ENCODE peak calls at places on chromosomes 16 and 17, in five cellular contexts. K, X, N, I and G are unnamed samples.

GRCh38 chr17:50256826-50257573 is 17.3 kb upstream of the TMEM92 start:
- DNase-seq in I (no peak), N (peak; percentile 29), X (no peak), K (no peak), G (no peak)

GRCh38 chr16:71352963-71353460 is 5.5 kb upstream of the CALB2 start:
- DNase-seq in K (no peak), X (no peak), I (no peak), N (no peak), G (no peak)

GRCh38 chr17:42224651-42225050 is 30.4 kb upstream of the GHDC start:
- DNase-seq in I (no peak), K (no peak), X (no peak), N (no peak), G (no peak)

GRCh38 chr16:88287219-88287618 is 95.5 kb upstream of the ZNF469 start:
- DNase-seq in X (peak; percentile 63), N (no peak), K (no peak), I (no peak), G (no peak)

GRCh38 chr16:19601083-19601976 is 45.8 kb downstream of the VPS35L start:
- DNase-seq in I (peak; percentile 36), X (peak; percentile 36), N (no peak), K (no peak), G (no peak)

GRCh38 chr16:80197790-80198201 is 343.0 kb upstream of the DYNLRB2 start:
- DNase-seq in I (peak; percentile 93), X (no peak), K (no peak), N (no peak), G (no peak)

GRCh38 chr17:27376637-27377547 is 79.4 kb upstream of the KSR1 start:
- DNase-seq in I (peak; percentile 44), K (no peak), X (peak; percentile 23), N (no peak), G (no peak)

GRCh38 chr17:42050360-42051012 is at the start of gene C17orf113:
- DNase-seq in K (no peak), I (no peak), N (peak; percentile 78), X (no peak), G (no peak)

GRCh38 chr16:2374644-2375043 is 34.1 kb upstream of the ABCA3 start:
- DNase-seq in X (no peak), K (no peak), I (no peak), N (no peak), G (no peak)

GRCh38 chr16:88453621-88454314 is 688 bp downstream of the ZFPM1 start:
- DNase-seq in X (no peak), I (no peak), K (no peak), N (peak; percentile 63), G (no peak)

GRCh38 chr16:85511938-85512551 is 101.1 kb upstream of the GSE1 start:
- DNase-seq in X (no peak), K (no peak), I (no peak), N (no peak), G (no peak)

GRCh38 chr16:2822158-2822495 is 5.1 kb downstream of the PRSS21 start:
- DNase-seq in X (no peak), N (no peak), I (no peak), K (no peak), G (no peak)

GRCh38 chr16:46885960-46886763 is 2.0 kb downstream of the GPT2 start:
- DNase-seq in N (no peak), K (no peak), I (peak; percentile 81), X (no peak), G (peak; percentile 28)

GRCh38 chr17:68246271-68247028 is 1.4 kb upstream of the AMZ2 start:
- DNase-seq in N (no peak), I (no peak), X (no peak), K (peak; percentile 22), G (no peak)

GRCh38 chr17:63972796-63973195 is at the start of gene SCN4A:
- DNase-seq in I (no peak), X (no peak), K (no peak), N (no peak), G (no peak)

GRCh38 chr16:4273858-4274291 is 1.1 kb upstream of the TFAP4 start:
- DNase-seq in N (peak; percentile 70), X (peak; percentile 51), I (peak; percentile 22), K (peak; percentile 47), G (no peak)

GRCh38 chr17:35778641-35779196 is 16.7 kb downstream of the MMP28 start:
- DNase-seq in I (no peak), N (no peak), K (no peak), X (no peak), G (no peak)
- H3K27ac ChIP-seq in I (peak overlapping the region; percentile 22), N (no peak overlapping the region), K (no peak overlapping the region), X (no peak overlapping the region), G (no peak overlapping the region)

GRCh38 chr17:65434251-65434650 is 127.2 kb downstream of the AXIN2 start:
- DNase-seq in K (no peak), X (no peak), I (no peak), N (no peak), G (no peak)
- H3K27ac ChIP-seq in K (no peak overlapping the region), X (peak overlapping the region; percentile 67), I (no peak overlapping the region), N (no peak overlapping the region), G (no peak overlapping the region)

DNA sequence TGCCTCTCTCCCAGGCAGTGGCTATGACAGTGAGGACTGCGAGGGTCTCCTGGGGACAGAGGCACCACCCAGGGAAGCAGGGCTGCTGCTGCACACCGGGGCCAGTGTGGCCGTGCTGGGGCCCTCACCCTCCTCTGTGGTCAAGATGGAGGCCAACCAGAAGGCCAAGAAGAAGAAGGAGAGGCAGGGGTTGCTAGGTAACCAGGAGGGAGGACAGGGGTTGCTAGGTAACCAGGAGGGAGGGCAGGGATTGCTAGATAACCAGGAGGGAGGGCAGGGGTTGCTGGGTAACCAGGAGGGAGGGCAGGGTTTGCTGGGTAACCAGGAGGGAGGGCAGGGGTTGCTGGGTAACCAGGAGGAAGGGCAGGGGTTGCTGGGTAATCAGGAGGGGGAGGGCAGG is 55.2 kb downstream of the ACTG1 start:
- DNase-seq in K (no peak), N (no peak), X (no peak), I (no peak), G (no peak)
- H3K27ac ChIP-seq in K (no peak overlapping the region), N (no peak overlapping the region), X (no peak overlapping the region), I (no peak overlapping the region), G (no peak overlapping the region)

GRCh38 chr16:55488306-55488705 is 9.3 kb downstream of the MMP2 start:
- DNase-seq in N (no peak), K (no peak), I (no peak), X (no peak), G (no peak)

GRCh38 chr16:55489119-55489955 is 10.3 kb downstream of the MMP2 start:
- DNase-seq in I (no peak), X (no peak), K (no peak), N (no peak), G (no peak)

GRCh38 chr16:55489956-55490265 is 10.9 kb downstream of the MMP2 start:
- DNase-seq in X (no peak), I (no peak), K (no peak), N (no peak), G (no peak)

GRCh38 chr16:55490301-55490700 is 11.3 kb downstream of the MMP2 start:
- DNase-seq in X (no peak), K (no peak), I (no peak), N (no peak), G (no peak)

GRCh38 chr16:55487048-55487803 is 8.2 kb downstream of the MMP2 start:
- DNase-seq in I (peak; percentile 92), K (no peak), N (no peak), X (no peak), G (no peak)
- H3K27ac ChIP-seq in I (peak overlapping the region; percentile 70), K (peak overlapping the region; percentile 91), N (peak overlapping the region; percentile 46), X (no peak overlapping the region), G (no peak overlapping the region)

DNA sequence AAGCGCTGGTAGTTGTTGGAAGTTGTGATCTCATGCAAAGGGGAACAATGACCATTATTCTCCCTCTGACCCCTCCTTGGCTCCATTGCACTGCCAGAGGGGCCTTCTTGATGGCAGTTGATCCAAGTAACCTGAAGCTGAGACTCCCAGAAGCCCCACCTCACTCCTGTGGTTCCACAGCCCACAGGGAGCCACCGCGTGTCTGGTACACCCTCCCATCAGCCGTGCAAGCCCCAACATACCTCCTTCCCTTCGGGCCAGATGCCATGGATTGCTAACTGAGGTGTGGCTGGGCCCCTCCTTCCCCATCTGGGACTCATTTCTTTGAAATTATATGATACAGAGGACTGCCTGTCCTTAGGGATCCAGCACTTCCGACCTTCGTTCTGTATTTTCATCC is 17.8 kb downstream of the SAP30BP start:
- DNase-seq in N (peak; percentile 68), X (no peak), K (peak; percentile 97), I (no peak), G (no peak)
- H3K27ac ChIP-seq in N (peak overlapping the region; percentile 83), X (peak overlapping the region; percentile 67), K (peak overlapping the region; percentile 82), I (no peak overlapping the region), G (peak overlapping the region; percentile 33)

GRCh38 chr17:81324177-81324905 is 29.2 kb upstream of the SLC38A10 start:
- DNase-seq in I (no peak), X (no peak), K (no peak), N (no peak), G (no peak)
- H3K27ac ChIP-seq in I (no peak overlapping the region), X (no peak overlapping the region), K (peak overlapping the region; percentile 71), N (no peak overlapping the region), G (no peak overlapping the region)

DNA sequence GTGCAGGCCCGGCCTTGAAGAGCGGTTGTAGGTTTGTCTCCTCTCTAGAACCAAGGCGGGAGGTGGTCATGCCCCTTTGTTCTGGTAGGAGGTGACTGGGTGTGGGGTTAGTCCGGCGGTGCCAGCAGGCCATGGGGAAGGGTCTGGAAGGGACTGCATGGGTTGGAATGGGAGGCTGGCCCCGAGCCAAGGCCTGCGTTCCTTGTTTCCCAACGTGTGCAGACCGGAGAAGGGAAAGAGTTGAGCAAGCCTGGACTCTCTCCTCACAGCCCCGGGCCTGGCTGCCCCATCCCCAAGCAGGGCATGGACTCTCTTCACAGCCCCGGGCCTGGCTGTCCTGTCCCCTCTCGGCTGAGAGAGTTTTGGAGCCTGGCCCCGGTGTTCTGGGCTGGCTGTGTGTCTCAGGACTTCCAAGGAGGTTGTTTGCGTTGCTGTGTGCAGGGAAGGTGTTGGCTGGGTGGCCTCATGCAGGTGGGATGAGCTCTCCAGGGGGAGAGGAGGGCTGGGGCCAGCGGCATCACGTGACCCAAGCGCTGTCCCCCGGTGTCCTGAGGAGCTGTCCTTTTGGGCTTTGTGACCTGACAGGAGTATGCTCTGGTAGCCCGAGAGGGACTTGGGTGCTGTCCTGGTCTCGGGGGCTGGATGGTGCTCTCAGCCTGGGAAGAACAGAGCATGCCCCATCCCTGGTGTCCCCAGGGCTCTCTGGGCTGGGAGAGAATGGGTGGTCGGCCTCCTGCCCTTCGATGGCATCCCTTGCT is 2.6 kb downstream of the CACNA1H start:
- DNase-seq in I (no peak), N (no peak), X (no peak), K (no peak), G (no peak)
- H3K27ac ChIP-seq in I (peak overlapping the region; percentile 19), N (peak overlapping the region; percentile 81), X (no peak overlapping the region), K (peak overlapping the region; percentile 3), G (no peak overlapping the region)

GRCh38 chr16:87185313-87185712 is 131.9 kb downstream of the C16orf95 start:
- DNase-seq in X (no peak), I (no peak), K (no peak), N (no peak), G (no peak)
- H3K27ac ChIP-seq in X (no peak overlapping the region), I (no peak overlapping the region), K (no peak overlapping the region), N (no peak overlapping the region), G (no peak overlapping the region)